ENCODE peak calls at places on chromosomes 6 and 20, in eight cellular contexts. O is mesothelial cell of epicardium, X is H54, S is A549, F is ACHN, C is SW480, M is transverse colon, R is non-pigmented ciliary epithelial cell. D is an unnamed sample.

GRCh38 chr20:3109350-3110302 is 25.1 kb upstream of the AVP start:
- DNase-seq in O (no peak), X (no peak), S (no peak), F (no peak), C (no peak), M (no peak), R (no peak), D (peak; percentile 30)

GRCh38 chr6:44123544-44123943 is 3.7 kb downstream of the MRPL14 start:
- DNase-seq in O (no peak), X (no peak), S (no peak), F (no peak), C (no peak), M (no peak), R (no peak), D (no peak)

GRCh38 chr20:5482791-5483190 is 166.0 kb upstream of the PROKR2 start:
- DNase-seq in O (no peak), X (no peak), S (no peak), F (no peak), C (no peak), M (no peak), R (no peak), D (no peak)

GRCh38 chr6:155341130-155341828 is 27.0 kb upstream of the TFB1M start:
- DNase-seq in O (no peak), X (no peak), S (no peak), F (no peak), C (no peak), M (no peak), R (peak; percentile 55), D (no peak)

GRCh38 chr6:32843321-32843978 is 397 bp downstream of the PSMB8 start:
- DNase-seq in O (no peak), X (no peak), S (no peak), F (no peak), C (no peak), M (peak; percentile 20), R (no peak), D (no peak)

GRCh38 chr6:130366011-130366963 is at the start of gene TMEM200A:
- DNase-seq in O (peak; percentile 40), X (peak; percentile 11), S (peak; percentile 6), F (no peak), C (peak; percentile 6), M (peak; percentile 23), R (no peak), D (no peak)

GRCh38 chr20:47816487-47817451 is 31.5 kb upstream of the SULF2 start:
- DNase-seq in O (no peak), X (no peak), S (no peak), F (no peak), C (no peak), M (no peak), R (no peak), D (no peak)

GRCh38 chr6:107423474-107423873 is 35.9 kb downstream of the PDSS2 start:
- DNase-seq in O (no peak), X (no peak), S (no peak), F (no peak), C (no peak), M (no peak), R (no peak), D (no peak)

GRCh38 chr20:24691901-24692351 is 222.5 kb downstream of the SYNDIG1 start:
- DNase-seq in O (no peak), X (no peak), S (no peak), F (no peak), C (no peak), M (no peak), R (no peak), D (no peak)

GRCh38 chr6:34610819-34611477 is 54.8 kb upstream of the SPDEF start:
- DNase-seq in O (no peak), X (peak; percentile 52), S (peak; percentile 11), F (no peak), C (peak; percentile 27), M (no peak), R (peak; percentile 70), D (no peak)

GRCh38 chr6:53728570-53729194 is 63.1 kb upstream of the KLHL31 start:
- DNase-seq in O (peak; percentile 40), X (no peak), S (peak; percentile 31), F (peak; percentile 50), C (peak; percentile 36), M (peak; percentile 58), R (no peak), D (peak; percentile 65)

GRCh38 chr20:35151739-35152138 is 4.6 kb upstream of the EDEM2 start:
- DNase-seq in O (no peak), X (no peak), S (no peak), F (no peak), C (no peak), M (no peak), R (no peak), D (no peak)